ENCODE peak calls at places on chromosomes 4 and X, in five cellular contexts. S, L, J, I and Y are unnamed samples.

GRCh38 chr4:98609946-98610345 is 48.5 kb downstream of the TSPAN5 start:
- DNase-seq in S (no peak), L (no peak), J (no peak), I (no peak), Y (no peak)

GRCh38 chr4:167290684-167291083 is 56.4 kb upstream of the SPOCK3 start:
- DNase-seq in S (no peak), L (no peak), J (no peak), I (no peak), Y (peak; percentile 7)

GRCh38 chr4:10656988-10657387 is 27.6 kb downstream of the CLNK start:
- DNase-seq in S (no peak), L (no peak), J (no peak), I (no peak), Y (peak; percentile 63)

GRCh38 chr4:134470544-134470943 is 269.0 kb upstream of the PABPC4L start:
- DNase-seq in S (peak; percentile 16), L (no peak), J (no peak), I (no peak), Y (no peak)

GRCh38 chrX:82081027-82081426 is 879.1 kb downstream of the SH3BGRL start:
- DNase-seq in S (no peak), L (peak; percentile 33), J (no peak), I (no peak), Y (no peak)

GRCh38 chr4:112343330-112343729 is 46.2 kb downstream of the ALPK1 start:
- DNase-seq in S (no peak), L (no peak), J (no peak), I (no peak), Y (no peak)

GRCh38 chr4:139177049-139177887 is at the start of gene ELF2:
- DNase-seq in S (peak; percentile 68), L (peak; percentile 87), J (peak; percentile 94), I (no peak), Y (peak; percentile 73)

GRCh38 chr4:1590244-1590643 is 93.9 kb downstream of the FAM53A start:
- DNase-seq in S (no peak), L (no peak), J (peak; percentile 62), I (no peak), Y (no peak)

GRCh38 chr4:53453385-53453784 is 75.9 kb downstream of the FIP1L1 start:
- DNase-seq in S (no peak), L (no peak), J (no peak), I (no peak), Y (no peak)

GRCh38 chr4:82372502-82372873 is 1.3 kb downstream of the HNRNPD start:
- DNase-seq in S (no peak), L (no peak), J (peak; percentile 39), I (no peak), Y (no peak)

GRCh38 chr4:4461850-4462249 is 74.9 kb downstream of the NSG1 start:
- DNase-seq in S (peak; percentile 83), L (no peak), J (no peak), I (no peak), Y (no peak)

GRCh38 chr4:150006197-150006596 is 72.0 kb upstream of the DCLK2 start:
- DNase-seq in S (no peak), L (no peak), J (no peak), I (no peak), Y (no peak)

GRCh38 chr4:53558061-53558801 is 33.1 kb downstream of the LNX1 start:
- DNase-seq in S (no peak), L (no peak), J (no peak), I (no peak), Y (no peak)

GRCh38 chr4:26343041-26343403 is 22.2 kb downstream of the RBPJ start:
- DNase-seq in S (no peak), L (no peak), J (no peak), I (no peak), Y (no peak)

GRCh38 chrX:72027024-72027913 is 104.4 kb downstream of the RTL5 start:
- DNase-seq in S (no peak), L (peak; percentile 4), J (no peak), I (no peak), Y (no peak)

GRCh38 chr4:108172780-108173598 is 4.3 kb upstream of the LEF1 start:
- DNase-seq in S (peak; percentile 41), L (peak; percentile 64), J (peak; percentile 85), I (no peak), Y (no peak)

GRCh38 chr4:144782345-144782744 is 136.4 kb downstream of the HHIP start:
- DNase-seq in S (no peak), L (no peak), J (no peak), I (no peak), Y (no peak)

GRCh38 chrX:10929747-10930146 is 181.4 kb upstream of the HCCS start:
- DNase-seq in S (no peak), L (no peak), J (no peak), I (no peak), Y (no peak)

GRCh38 chr4:31370866-31371465 is 650.8 kb downstream of the PCDH7 start:
- DNase-seq in S (peak; percentile 37), L (no peak), J (peak; percentile 40), I (peak; percentile 4), Y (peak; percentile 66)

GRCh38 chrX:39149761-39150160 is 348.5 kb downstream of the MID1IP1 start:
- DNase-seq in S (peak; percentile 3), L (peak; percentile 83), J (peak; percentile 49), I (no peak), Y (no peak)

GRCh38 chr4:172207258-172207657 is 394.1 kb downstream of the GALNTL6 start:
- DNase-seq in S (no peak), L (no peak), J (no peak), I (no peak), Y (no peak)

GRCh38 chrX:108090474-108091265 is 672 bp downstream of the PSMD10 start:
- DNase-seq in S (peak; percentile 13), L (no peak), J (no peak), I (no peak), Y (no peak)

GRCh38 chr4:155403886-155404285 is 27.1 kb upstream of the MAP9 start:
- DNase-seq in S (no peak), L (no peak), J (no peak), I (no peak), Y (peak; percentile 36)

DNA sequence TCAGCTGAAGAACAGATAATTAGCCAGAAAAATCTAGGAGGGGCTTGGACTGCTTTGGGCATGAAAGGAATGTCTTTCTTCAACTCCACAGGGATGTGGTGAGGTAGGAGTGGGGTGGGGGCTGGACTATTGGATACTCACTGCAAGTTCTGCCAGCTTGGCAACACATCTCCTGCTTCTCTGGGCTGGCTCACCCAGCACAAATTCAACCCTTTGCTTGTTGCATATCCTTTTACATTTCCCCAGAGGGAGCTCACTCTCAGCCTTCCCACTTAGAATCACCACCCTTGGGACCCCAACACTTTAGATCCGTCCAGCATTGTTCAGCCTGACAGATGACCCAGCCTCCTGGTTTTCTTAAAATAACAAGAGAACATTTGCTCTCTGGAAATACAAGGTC is 120.6 kb downstream of the KDR start:
- DNase-seq in S (no peak), L (no peak), J (no peak), I (no peak), Y (no peak)
- TF ChIP-seq CTCF in S (no peak), L (no peak), J (no peak), I (no peak), Y (no peak)

GRCh38 chrX:120014354-120015129 is 62.9 kb downstream of the RHOXF2B start:
- DNase-seq in S (no peak), L (peak; percentile 50), J (no peak), I (no peak), Y (no peak)

GRCh38 chrX:120020305-120020704 is 57.2 kb downstream of the RHOXF2B start:
- DNase-seq in S (no peak), L (no peak), J (no peak), I (no peak), Y (no peak)

GRCh38 chrX:120016068-120016441 is 61.4 kb downstream of the RHOXF2B start:
- DNase-seq in S (no peak), L (no peak), J (no peak), I (no peak), Y (no peak)

GRCh38 chrX:120015145-120016067 is 62.1 kb downstream of the RHOXF2B start:
- DNase-seq in S (no peak), L (peak; percentile 53), J (no peak), I (no peak), Y (no peak)
- TF ChIP-seq ZNF274 in S (no peak), L (no peak), J (no peak), I (no peak), Y (no peak)

DNA sequence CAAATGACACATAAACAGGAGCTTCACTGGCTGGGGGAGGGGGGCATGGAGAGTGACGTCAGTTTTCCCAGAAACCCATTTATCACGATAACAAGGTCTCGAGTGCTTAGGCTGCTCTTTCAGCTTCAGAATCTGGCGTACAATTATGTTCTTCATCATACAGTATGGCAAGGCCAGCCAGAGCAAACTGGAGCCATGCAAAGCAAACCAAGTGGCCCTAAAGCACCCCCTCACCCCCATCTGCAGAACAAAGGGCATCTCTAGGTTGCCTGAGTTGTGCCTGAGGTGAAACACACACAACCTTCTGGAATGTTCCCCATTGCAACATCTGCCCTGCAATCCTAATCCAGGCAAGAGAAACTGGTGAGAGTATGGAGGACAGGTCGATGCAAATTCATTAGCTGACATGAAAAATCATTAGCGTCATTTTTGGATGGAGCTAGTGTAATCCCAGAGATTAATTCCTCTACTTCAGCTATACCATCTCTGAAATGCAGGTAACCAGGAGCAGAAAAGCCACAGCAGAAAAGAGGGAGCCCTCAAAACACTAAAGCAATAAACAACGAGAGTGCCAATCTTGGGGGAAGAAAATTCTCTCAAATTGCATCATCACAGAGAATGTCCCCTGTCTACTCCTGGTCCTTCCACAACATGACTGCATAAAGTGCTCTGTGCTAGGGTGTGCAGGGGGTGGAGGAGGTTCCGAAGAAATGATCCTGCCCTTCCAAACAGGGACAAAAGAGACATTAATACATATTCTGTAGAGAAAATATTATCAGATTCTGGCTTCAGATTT is 1.8 kb downstream of the SEPTIN6 start:
- DNase-seq in S (no peak), L (no peak), J (peak; percentile 40), I (no peak), Y (no peak)
- TF ChIP-seq POLR2A in S (no peak), L (no peak), J (peak; percentile 50), I (no peak), Y (no peak)

GRCh38 chrX:43467608-43468234 is 188.4 kb upstream of the MAOA start:
- DNase-seq in S (peak; percentile 4), L (peak; percentile 46), J (no peak), I (no peak), Y (no peak)
- TF ChIP-seq CTCF in S (peak; percentile 63), L (peak; percentile 40), J (peak; percentile 38), I (peak; percentile 25), Y (no peak)

GRCh38 chrX:154348114-154348531 is 26.3 kb downstream of the FLNA start:
- DNase-seq in S (no peak), L (no peak), J (no peak), I (no peak), Y (no peak)
- TF ChIP-seq ZNF274 in S (no peak), L (no peak), J (no peak), I (no peak), Y (no peak)

GRCh38 chrX:131918839-131919238 is 104.3 kb upstream of the STK26 start:
- DNase-seq in S (no peak), L (no peak), J (no peak), I (no peak), Y (no peak)
- TF ChIP-seq POLR2A in S (no peak), L (no peak), J (no peak), I (no peak), Y (no peak)